ENCODE peak calls at places on chromosomes 6 and 20, in seven cellular contexts. R is cardiac fibroblast; D is stimulated activated CD8-positive, alpha-beta memory T cell treated with anti-CD3 and anti-CD28 coated beads, Interleukin-2, amount 100 ng/mL, for 1 hour; X is spleen; G is G401; I is NCI-H1417; E is NCI-H774. M is an unnamed sample.

GRCh38 chr20:51985013-51985415 is 182.7 kb upstream of the SALL4 start:
- DNase-seq in R (peak; percentile 97), D (no peak), X (no peak), G (no peak), I (no peak), E (no peak), M (no peak)

GRCh38 chr6:36853325-36853724 is 14.1 kb upstream of the CPNE5 start:
- DNase-seq in R (peak; percentile 97), D (no peak), X (no peak), G (peak; percentile 51), I (no peak), E (no peak), M (no peak)

GRCh38 chr6:116087437-116088027 is 13.1 kb upstream of the NT5DC1 start:
- DNase-seq in R (peak; percentile 42), D (no peak), X (no peak), G (no peak), I (no peak), E (no peak), M (no peak)

GRCh38 chr6:33784787-33785186 is 4.1 kb downstream of the LEMD2 start:
- DNase-seq in R (no peak), D (no peak), X (no peak), G (no peak), I (no peak), E (no peak), M (no peak)

GRCh38 chr20:12570371-12570770 is 438.4 kb upstream of the SPTLC3 start:
- DNase-seq in R (no peak), D (no peak), X (no peak), G (peak; percentile 8), I (peak; percentile 7), E (peak; percentile 23), M (no peak)

GRCh38 chr6:1700283-1700967 is 90.7 kb downstream of the FOXC1 start:
- DNase-seq in R (no peak), D (no peak), X (no peak), G (no peak), I (no peak), E (no peak), M (peak; percentile 28)

GRCh38 chr6:89483111-89483720 is 50.3 kb downstream of the ANKRD6 start:
- DNase-seq in R (peak; percentile 2), D (no peak), X (no peak), G (no peak), I (peak; percentile 54), E (peak; percentile 63), M (peak; percentile 78)

GRCh38 chr6:157860505-157860991 is 37.5 kb downstream of the SNX9 start:
- DNase-seq in R (no peak), D (no peak), X (no peak), G (no peak), I (no peak), E (no peak), M (no peak)

GRCh38 chr6:53581161-53581560 is 36.3 kb upstream of the GCLC start:
- DNase-seq in R (peak; percentile 55), D (no peak), X (no peak), G (no peak), I (no peak), E (no peak), M (no peak)